ENCODE peak calls at places on chromosomes 13 and 19, in ten cellular contexts. One of them, this sample, is unnamed.

GRCh38 chr13:110758195-110758594 is 44.7 kb downstream of the ING1 start:
- DNase-seq in activated T-helper 2 cell treated with anti-CD3 and anti-CD28 coated beads, Interferon-gamma antibody, Interleukin-2, Interleukin-4, amounts not matched to agents 10 μg/mL and 5 μg/mL and 100 μg/mL, durations not matched to agents 14 hours and 24 hours and 36 hours: no peak
- DNase-seq in stimulated activated naive CD8-positive, alpha-beta T cell treated with anti-CD3 and anti-CD28 coated beads, Interleukin-15, amount 100 ng/mL, for 72 hours: no peak
- DNase-seq in AG20443: peak; percentile 29
- DNase-seq in adrenal gland: no peak
- DNase-seq in mucosa of gallbladder: no peak
- DNase-seq in activated CD4-positive, alpha-beta T cell treated with anti-CD3 and anti-CD28 coated beads for 24 hours: no peak
- DNase-seq in HuH-7.5: no peak
- DNase-seq in Peyer's patch: no peak
- DNase-seq in ELR: peak; percentile 22
- DNase-seq in this sample: no peak

GRCh38 chr19:21269813-21270212 is 59.4 kb downstream of the ZNF708 start:
- DNase-seq in activated T-helper 2 cell treated with anti-CD3 and anti-CD28 coated beads, Interferon-gamma antibody, Interleukin-2, Interleukin-4, amounts not matched to agents 10 μg/mL and 5 μg/mL and 100 μg/mL, durations not matched to agents 14 hours and 24 hours and 36 hours: no peak
- DNase-seq in stimulated activated naive CD8-positive, alpha-beta T cell treated with anti-CD3 and anti-CD28 coated beads, Interleukin-15, amount 100 ng/mL, for 72 hours: no peak
- DNase-seq in AG20443: no peak
- DNase-seq in adrenal gland: no peak
- DNase-seq in mucosa of gallbladder: no peak
- DNase-seq in activated CD4-positive, alpha-beta T cell treated with anti-CD3 and anti-CD28 coated beads for 24 hours: no peak
- DNase-seq in HuH-7.5: no peak
- DNase-seq in Peyer's patch: no peak
- DNase-seq in ELR: no peak
- DNase-seq in this sample: no peak

GRCh38 chr13:113953561-113953960 is 20.3 kb downstream of the C13orf46 start:
- DNase-seq in activated T-helper 2 cell treated with anti-CD3 and anti-CD28 coated beads, Interferon-gamma antibody, Interleukin-2, Interleukin-4, amounts not matched to agents 10 μg/mL and 5 μg/mL and 100 μg/mL, durations not matched to agents 14 hours and 24 hours and 36 hours: no peak
- DNase-seq in stimulated activated naive CD8-positive, alpha-beta T cell treated with anti-CD3 and anti-CD28 coated beads, Interleukin-15, amount 100 ng/mL, for 72 hours: no peak
- DNase-seq in AG20443: no peak
- DNase-seq in adrenal gland: no peak
- DNase-seq in mucosa of gallbladder: no peak
- DNase-seq in activated CD4-positive, alpha-beta T cell treated with anti-CD3 and anti-CD28 coated beads for 24 hours: no peak
- DNase-seq in HuH-7.5: no peak
- DNase-seq in Peyer's patch: no peak
- DNase-seq in ELR: no peak
- DNase-seq in this sample: no peak

GRCh38 chr13:92838786-92839185 is 387.8 kb upstream of the GPC6 start:
- DNase-seq in activated T-helper 2 cell treated with anti-CD3 and anti-CD28 coated beads, Interferon-gamma antibody, Interleukin-2, Interleukin-4, amounts not matched to agents 10 μg/mL and 5 μg/mL and 100 μg/mL, durations not matched to agents 14 hours and 24 hours and 36 hours: no peak
- DNase-seq in stimulated activated naive CD8-positive, alpha-beta T cell treated with anti-CD3 and anti-CD28 coated beads, Interleukin-15, amount 100 ng/mL, for 72 hours: no peak
- DNase-seq in AG20443: peak; percentile 58
- DNase-seq in adrenal gland: no peak
- DNase-seq in mucosa of gallbladder: no peak
- DNase-seq in activated CD4-positive, alpha-beta T cell treated with anti-CD3 and anti-CD28 coated beads for 24 hours: no peak
- DNase-seq in HuH-7.5: no peak
- DNase-seq in Peyer's patch: no peak
- DNase-seq in ELR: peak; percentile 81
- DNase-seq in this sample: no peak

GRCh38 chr13:101111894-101112293 is 304.4 kb downstream of the NALCN start:
- DNase-seq in activated T-helper 2 cell treated with anti-CD3 and anti-CD28 coated beads, Interferon-gamma antibody, Interleukin-2, Interleukin-4, amounts not matched to agents 10 μg/mL and 5 μg/mL and 100 μg/mL, durations not matched to agents 14 hours and 24 hours and 36 hours: no peak
- DNase-seq in stimulated activated naive CD8-positive, alpha-beta T cell treated with anti-CD3 and anti-CD28 coated beads, Interleukin-15, amount 100 ng/mL, for 72 hours: no peak
- DNase-seq in AG20443: no peak
- DNase-seq in adrenal gland: no peak
- DNase-seq in mucosa of gallbladder: no peak
- DNase-seq in activated CD4-positive, alpha-beta T cell treated with anti-CD3 and anti-CD28 coated beads for 24 hours: no peak
- DNase-seq in HuH-7.5: no peak
- DNase-seq in Peyer's patch: no peak
- DNase-seq in ELR: peak; percentile 3
- DNase-seq in this sample: no peak

GRCh38 chr19:16957151-16957662 is 68.4 kb downstream of the F2RL3 start:
- DNase-seq in activated T-helper 2 cell treated with anti-CD3 and anti-CD28 coated beads, Interferon-gamma antibody, Interleukin-2, Interleukin-4, amounts not matched to agents 10 μg/mL and 5 μg/mL and 100 μg/mL, durations not matched to agents 14 hours and 24 hours and 36 hours: no peak
- DNase-seq in stimulated activated naive CD8-positive, alpha-beta T cell treated with anti-CD3 and anti-CD28 coated beads, Interleukin-15, amount 100 ng/mL, for 72 hours: no peak
- DNase-seq in AG20443: no peak
- DNase-seq in adrenal gland: no peak
- DNase-seq in mucosa of gallbladder: no peak
- DNase-seq in activated CD4-positive, alpha-beta T cell treated with anti-CD3 and anti-CD28 coated beads for 24 hours: no peak
- DNase-seq in HuH-7.5: no peak
- DNase-seq in Peyer's patch: peak; percentile 15
- DNase-seq in ELR: no peak
- DNase-seq in this sample: no peak

GRCh38 chr19:28521614-28522544 is 691.1 kb downstream of the UQCRFS1 start:
- DNase-seq in activated T-helper 2 cell treated with anti-CD3 and anti-CD28 coated beads, Interferon-gamma antibody, Interleukin-2, Interleukin-4, amounts not matched to agents 10 μg/mL and 5 μg/mL and 100 μg/mL, durations not matched to agents 14 hours and 24 hours and 36 hours: no peak
- DNase-seq in stimulated activated naive CD8-positive, alpha-beta T cell treated with anti-CD3 and anti-CD28 coated beads, Interleukin-15, amount 100 ng/mL, for 72 hours: no peak
- DNase-seq in AG20443: no peak
- DNase-seq in adrenal gland: no peak
- DNase-seq in mucosa of gallbladder: no peak
- DNase-seq in activated CD4-positive, alpha-beta T cell treated with anti-CD3 and anti-CD28 coated beads for 24 hours: no peak
- DNase-seq in HuH-7.5: no peak
- DNase-seq in Peyer's patch: no peak
- DNase-seq in ELR: no peak
- DNase-seq in this sample: no peak

GRCh38 chr19:34681478-34681877 is 4.0 kb downstream of the ZNF302 start:
- DNase-seq in activated T-helper 2 cell treated with anti-CD3 and anti-CD28 coated beads, Interferon-gamma antibody, Interleukin-2, Interleukin-4, amounts not matched to agents 10 μg/mL and 5 μg/mL and 100 μg/mL, durations not matched to agents 14 hours and 24 hours and 36 hours: no peak
- DNase-seq in stimulated activated naive CD8-positive, alpha-beta T cell treated with anti-CD3 and anti-CD28 coated beads, Interleukin-15, amount 100 ng/mL, for 72 hours: no peak
- DNase-seq in AG20443: no peak
- DNase-seq in adrenal gland: no peak
- DNase-seq in mucosa of gallbladder: no peak
- DNase-seq in activated CD4-positive, alpha-beta T cell treated with anti-CD3 and anti-CD28 coated beads for 24 hours: no peak
- DNase-seq in HuH-7.5: no peak
- DNase-seq in Peyer's patch: no peak
- DNase-seq in ELR: no peak
- DNase-seq in this sample: no peak

GRCh38 chr13:109427148-109427547 is 359.2 kb downstream of the IRS2 start:
- DNase-seq in activated T-helper 2 cell treated with anti-CD3 and anti-CD28 coated beads, Interferon-gamma antibody, Interleukin-2, Interleukin-4, amounts not matched to agents 10 μg/mL and 5 μg/mL and 100 μg/mL, durations not matched to agents 14 hours and 24 hours and 36 hours: no peak
- DNase-seq in stimulated activated naive CD8-positive, alpha-beta T cell treated with anti-CD3 and anti-CD28 coated beads, Interleukin-15, amount 100 ng/mL, for 72 hours: no peak
- DNase-seq in AG20443: peak; percentile 32
- DNase-seq in adrenal gland: no peak
- DNase-seq in mucosa of gallbladder: no peak
- DNase-seq in activated CD4-positive, alpha-beta T cell treated with anti-CD3 and anti-CD28 coated beads for 24 hours: no peak
- DNase-seq in HuH-7.5: no peak
- DNase-seq in Peyer's patch: no peak
- DNase-seq in ELR: no peak
- DNase-seq in this sample: no peak

GRCh38 chr13:93765056-93765455 is 538.4 kb downstream of the GPC6 start:
- DNase-seq in activated T-helper 2 cell treated with anti-CD3 and anti-CD28 coated beads, Interferon-gamma antibody, Interleukin-2, Interleukin-4, amounts not matched to agents 10 μg/mL and 5 μg/mL and 100 μg/mL, durations not matched to agents 14 hours and 24 hours and 36 hours: no peak
- DNase-seq in stimulated activated naive CD8-positive, alpha-beta T cell treated with anti-CD3 and anti-CD28 coated beads, Interleukin-15, amount 100 ng/mL, for 72 hours: no peak
- DNase-seq in AG20443: no peak
- DNase-seq in adrenal gland: no peak
- DNase-seq in mucosa of gallbladder: no peak
- DNase-seq in activated CD4-positive, alpha-beta T cell treated with anti-CD3 and anti-CD28 coated beads for 24 hours: no peak
- DNase-seq in HuH-7.5: no peak
- DNase-seq in Peyer's patch: no peak
- DNase-seq in ELR: no peak
- DNase-seq in this sample: no peak

GRCh38 chr13:36814465-36814864 is 4.6 kb upstream of the RFXAP start:
- DNase-seq in activated T-helper 2 cell treated with anti-CD3 and anti-CD28 coated beads, Interferon-gamma antibody, Interleukin-2, Interleukin-4, amounts not matched to agents 10 μg/mL and 5 μg/mL and 100 μg/mL, durations not matched to agents 14 hours and 24 hours and 36 hours: no peak
- DNase-seq in stimulated activated naive CD8-positive, alpha-beta T cell treated with anti-CD3 and anti-CD28 coated beads, Interleukin-15, amount 100 ng/mL, for 72 hours: no peak
- DNase-seq in AG20443: no peak
- DNase-seq in adrenal gland: no peak
- DNase-seq in mucosa of gallbladder: peak; percentile 20
- DNase-seq in activated CD4-positive, alpha-beta T cell treated with anti-CD3 and anti-CD28 coated beads for 24 hours: no peak
- DNase-seq in HuH-7.5: no peak
- DNase-seq in Peyer's patch: no peak
- DNase-seq in ELR: no peak
- DNase-seq in this sample: no peak

GRCh38 chr19:46715620-46716012 is 1.3 kb downstream of the PRKD2 start:
- DNase-seq in activated T-helper 2 cell treated with anti-CD3 and anti-CD28 coated beads, Interferon-gamma antibody, Interleukin-2, Interleukin-4, amounts not matched to agents 10 μg/mL and 5 μg/mL and 100 μg/mL, durations not matched to agents 14 hours and 24 hours and 36 hours: no peak
- DNase-seq in stimulated activated naive CD8-positive, alpha-beta T cell treated with anti-CD3 and anti-CD28 coated beads, Interleukin-15, amount 100 ng/mL, for 72 hours: no peak
- DNase-seq in AG20443: no peak
- DNase-seq in adrenal gland: no peak
- DNase-seq in mucosa of gallbladder: no peak
- DNase-seq in activated CD4-positive, alpha-beta T cell treated with anti-CD3 and anti-CD28 coated beads for 24 hours: no peak
- DNase-seq in HuH-7.5: no peak
- DNase-seq in Peyer's patch: no peak
- DNase-seq in ELR: no peak
- DNase-seq in this sample: no peak

GRCh38 chr19:30222993-30223865 is 149.0 kb upstream of the ZNF536 start:
- DNase-seq in activated T-helper 2 cell treated with anti-CD3 and anti-CD28 coated beads, Interferon-gamma antibody, Interleukin-2, Interleukin-4, amounts not matched to agents 10 μg/mL and 5 μg/mL and 100 μg/mL, durations not matched to agents 14 hours and 24 hours and 36 hours: no peak
- DNase-seq in stimulated activated naive CD8-positive, alpha-beta T cell treated with anti-CD3 and anti-CD28 coated beads, Interleukin-15, amount 100 ng/mL, for 72 hours: no peak
- DNase-seq in AG20443: no peak
- DNase-seq in adrenal gland: no peak
- DNase-seq in mucosa of gallbladder: no peak
- DNase-seq in activated CD4-positive, alpha-beta T cell treated with anti-CD3 and anti-CD28 coated beads for 24 hours: no peak
- DNase-seq in HuH-7.5: no peak
- DNase-seq in Peyer's patch: no peak
- DNase-seq in ELR: no peak
- DNase-seq in this sample: peak; percentile 71

This sample was measured in HAP-1.